ENCODE peak calls at places on chromosomes 2 and 18, in five cellular contexts. One of them, this sample, is unnamed.

GRCh38 chr2:47561906-47562305 is 158.9 kb downstream of the MSH2 start:
- DNase-seq in A549: no peak
- DNase-seq in HTR-8/SVneo: no peak
- DNase-seq in ecto neural progenitor cell: no peak
- DNase-seq in activated CD8-positive, alpha-beta memory T cell treated with anti-CD3 and anti-CD28 coated beads, Interleukin-2, amount 50 U/mL, for 48 hours: no peak
- DNase-seq in this sample: no peak

GRCh38 chr2:196750977-196751631 is 48.4 kb downstream of the GTF3C3 start:
- DNase-seq in A549: peak; percentile 79
- DNase-seq in HTR-8/SVneo: peak; percentile 45
- DNase-seq in ecto neural progenitor cell: peak; percentile 73
- DNase-seq in activated CD8-positive, alpha-beta memory T cell treated with anti-CD3 and anti-CD28 coated beads, Interleukin-2, amount 50 U/mL, for 48 hours: peak; percentile 60
- DNase-seq in this sample: peak; percentile 74

GRCh38 chr2:72573232-72573631 is 252.6 kb downstream of the EXOC6B start:
- DNase-seq in A549: peak; percentile 19
- DNase-seq in HTR-8/SVneo: no peak
- DNase-seq in ecto neural progenitor cell: no peak
- DNase-seq in activated CD8-positive, alpha-beta memory T cell treated with anti-CD3 and anti-CD28 coated beads, Interleukin-2, amount 50 U/mL, for 48 hours: no peak
- DNase-seq in this sample: no peak

GRCh38 chr2:128187032-128187654 is 96.1 kb downstream of the UGGT1 start:
- DNase-seq in A549: peak; percentile 33
- DNase-seq in HTR-8/SVneo: no peak
- DNase-seq in ecto neural progenitor cell: no peak
- DNase-seq in activated CD8-positive, alpha-beta memory T cell treated with anti-CD3 and anti-CD28 coated beads, Interleukin-2, amount 50 U/mL, for 48 hours: no peak
- DNase-seq in this sample: no peak

GRCh38 chr2:8586397-8587051 is 95.3 kb upstream of the ID2 start:
- DNase-seq in A549: no peak
- DNase-seq in HTR-8/SVneo: no peak
- DNase-seq in ecto neural progenitor cell: no peak
- DNase-seq in activated CD8-positive, alpha-beta memory T cell treated with anti-CD3 and anti-CD28 coated beads, Interleukin-2, amount 50 U/mL, for 48 hours: peak; percentile 52
- DNase-seq in this sample: no peak

GRCh38 chr2:174629514-174629913 is 31.9 kb upstream of the WIPF1 start:
- DNase-seq in A549: no peak
- DNase-seq in HTR-8/SVneo: no peak
- DNase-seq in ecto neural progenitor cell: no peak
- DNase-seq in activated CD8-positive, alpha-beta memory T cell treated with anti-CD3 and anti-CD28 coated beads, Interleukin-2, amount 50 U/mL, for 48 hours: no peak
- DNase-seq in this sample: no peak

GRCh38 chr2:203972066-203972465 is 35.5 kb downstream of the ICOS start:
- DNase-seq in A549: no peak
- DNase-seq in HTR-8/SVneo: no peak
- DNase-seq in ecto neural progenitor cell: no peak
- DNase-seq in activated CD8-positive, alpha-beta memory T cell treated with anti-CD3 and anti-CD28 coated beads, Interleukin-2, amount 50 U/mL, for 48 hours: no peak
- DNase-seq in this sample: no peak

GRCh38 chr2:158979775-158980174 is 11.3 kb downstream of the TANC1 start:
- DNase-seq in A549: no peak
- DNase-seq in HTR-8/SVneo: no peak
- DNase-seq in ecto neural progenitor cell: no peak
- DNase-seq in activated CD8-positive, alpha-beta memory T cell treated with anti-CD3 and anti-CD28 coated beads, Interleukin-2, amount 50 U/mL, for 48 hours: no peak
- DNase-seq in this sample: no peak

GRCh38 chr2:236117396-236117795 is 50.8 kb downstream of the GBX2 start:
- DNase-seq in A549: no peak
- DNase-seq in HTR-8/SVneo: no peak
- DNase-seq in ecto neural progenitor cell: no peak
- DNase-seq in activated CD8-positive, alpha-beta memory T cell treated with anti-CD3 and anti-CD28 coated beads, Interleukin-2, amount 50 U/mL, for 48 hours: no peak
- DNase-seq in this sample: no peak

GRCh38 chr2:44578401-44579135 is 216.8 kb downstream of the CAMKMT start:
- DNase-seq in A549: no peak
- DNase-seq in HTR-8/SVneo: peak; percentile 14
- DNase-seq in ecto neural progenitor cell: no peak
- DNase-seq in activated CD8-positive, alpha-beta memory T cell treated with anti-CD3 and anti-CD28 coated beads, Interleukin-2, amount 50 U/mL, for 48 hours: no peak
- DNase-seq in this sample: no peak

GRCh38 chr2:48452108-48452507 is 77.8 kb upstream of the STON1 start:
- DNase-seq in A549: no peak
- DNase-seq in HTR-8/SVneo: no peak
- DNase-seq in ecto neural progenitor cell: no peak
- DNase-seq in activated CD8-positive, alpha-beta memory T cell treated with anti-CD3 and anti-CD28 coated beads, Interleukin-2, amount 50 U/mL, for 48 hours: no peak
- DNase-seq in this sample: peak; percentile 50

GRCh38 chr2:40273623-40274236 is 178.2 kb downstream of the SLC8A1 start:
- DNase-seq in A549: no peak
- DNase-seq in HTR-8/SVneo: no peak
- DNase-seq in ecto neural progenitor cell: no peak
- DNase-seq in activated CD8-positive, alpha-beta memory T cell treated with anti-CD3 and anti-CD28 coated beads, Interleukin-2, amount 50 U/mL, for 48 hours: no peak
- DNase-seq in this sample: no peak

GRCh38 chr2:26569216-26570082 is 71.7 kb downstream of the CIB4 start:
- DNase-seq in A549: no peak
- DNase-seq in HTR-8/SVneo: no peak
- DNase-seq in ecto neural progenitor cell: peak; percentile 42
- DNase-seq in activated CD8-positive, alpha-beta memory T cell treated with anti-CD3 and anti-CD28 coated beads, Interleukin-2, amount 50 U/mL, for 48 hours: peak; percentile 20
- DNase-seq in this sample: peak; percentile 4

GRCh38 chr2:10935953-10936942 is 24.5 kb downstream of the KCNF1 start:
- DNase-seq in A549: peak; percentile 99
- DNase-seq in HTR-8/SVneo: peak; percentile 91
- DNase-seq in ecto neural progenitor cell: no peak
- DNase-seq in activated CD8-positive, alpha-beta memory T cell treated with anti-CD3 and anti-CD28 coated beads, Interleukin-2, amount 50 U/mL, for 48 hours: no peak
- DNase-seq in this sample: no peak

GRCh38 chr18:48739266-48740067 is 200.6 kb downstream of the CTIF start:
- DNase-seq in A549: no peak
- DNase-seq in HTR-8/SVneo: no peak
- DNase-seq in ecto neural progenitor cell: no peak
- DNase-seq in activated CD8-positive, alpha-beta memory T cell treated with anti-CD3 and anti-CD28 coated beads, Interleukin-2, amount 50 U/mL, for 48 hours: no peak
- DNase-seq in this sample: no peak

GRCh38 chr2:20925265-20925889 is 102.5 kb upstream of the LDAH start:
- DNase-seq in A549: no peak
- DNase-seq in HTR-8/SVneo: peak; percentile 36
- DNase-seq in ecto neural progenitor cell: peak; percentile 72
- DNase-seq in activated CD8-positive, alpha-beta memory T cell treated with anti-CD3 and anti-CD28 coated beads, Interleukin-2, amount 50 U/mL, for 48 hours: no peak
- DNase-seq in this sample: no peak

GRCh38 chr18:34929336-34929780 is 111.9 kb upstream of the MAPRE2 start:
- DNase-seq in A549: peak; percentile 82
- DNase-seq in HTR-8/SVneo: peak; percentile 18
- DNase-seq in ecto neural progenitor cell: no peak
- DNase-seq in activated CD8-positive, alpha-beta memory T cell treated with anti-CD3 and anti-CD28 coated beads, Interleukin-2, amount 50 U/mL, for 48 hours: no peak
- DNase-seq in this sample: no peak

GRCh38 chr2:170815746-170816498 is 765 bp upstream of the GAD1 start:
- DNase-seq in A549: peak; percentile 67
- DNase-seq in HTR-8/SVneo: peak; percentile 65
- DNase-seq in ecto neural progenitor cell: peak; percentile 90
- DNase-seq in activated CD8-positive, alpha-beta memory T cell treated with anti-CD3 and anti-CD28 coated beads, Interleukin-2, amount 50 U/mL, for 48 hours: peak; percentile 83
- DNase-seq in this sample: peak; percentile 89

GRCh38 chr2:71935291-71935848 is 212.3 kb downstream of the CYP26B1 start:
- DNase-seq in A549: no peak
- DNase-seq in HTR-8/SVneo: no peak
- DNase-seq in ecto neural progenitor cell: no peak
- DNase-seq in activated CD8-positive, alpha-beta memory T cell treated with anti-CD3 and anti-CD28 coated beads, Interleukin-2, amount 50 U/mL, for 48 hours: no peak
- DNase-seq in this sample: no peak

GRCh38 chr2:157662401-157662800 is 33.7 kb upstream of the ACVR1C start:
- DNase-seq in A549: no peak
- DNase-seq in HTR-8/SVneo: no peak
- DNase-seq in ecto neural progenitor cell: no peak
- DNase-seq in activated CD8-positive, alpha-beta memory T cell treated with anti-CD3 and anti-CD28 coated beads, Interleukin-2, amount 50 U/mL, for 48 hours: no peak
- DNase-seq in this sample: no peak

GRCh38 chr2:39642054-39642742 is 23.5 kb upstream of the TMEM178A start:
- DNase-seq in A549: peak; percentile 18
- DNase-seq in HTR-8/SVneo: peak; percentile 54
- DNase-seq in ecto neural progenitor cell: no peak
- DNase-seq in activated CD8-positive, alpha-beta memory T cell treated with anti-CD3 and anti-CD28 coated beads, Interleukin-2, amount 50 U/mL, for 48 hours: no peak
- DNase-seq in this sample: no peak

GRCh38 chr18:59268722-59269562 is 4.3 kb downstream of the RAX start:
- DNase-seq in A549: peak; percentile 58
- DNase-seq in HTR-8/SVneo: no peak
- DNase-seq in ecto neural progenitor cell: peak; percentile 91
- DNase-seq in activated CD8-positive, alpha-beta memory T cell treated with anti-CD3 and anti-CD28 coated beads, Interleukin-2, amount 50 U/mL, for 48 hours: peak; percentile 80
- DNase-seq in this sample: peak; percentile 81

GRCh38 chr2:235740821-235741220 is 247.0 kb downstream of the AGAP1 start:
- DNase-seq in A549: peak; percentile 22
- DNase-seq in HTR-8/SVneo: peak; percentile 37
- DNase-seq in ecto neural progenitor cell: no peak
- DNase-seq in activated CD8-positive, alpha-beta memory T cell treated with anti-CD3 and anti-CD28 coated beads, Interleukin-2, amount 50 U/mL, for 48 hours: no peak
- DNase-seq in this sample: peak; percentile 71

GRCh38 chr2:106724301-106724794 is 161.6 kb downstream of the ST6GAL2 start:
- DNase-seq in A549: no peak
- DNase-seq in HTR-8/SVneo: no peak
- DNase-seq in ecto neural progenitor cell: no peak
- DNase-seq in activated CD8-positive, alpha-beta memory T cell treated with anti-CD3 and anti-CD28 coated beads, Interleukin-2, amount 50 U/mL, for 48 hours: no peak
- DNase-seq in this sample: no peak

GRCh38 chr18:63686871-63687270 is 15.9 kb upstream of the SERPINB11 start:
- DNase-seq in A549: no peak
- DNase-seq in HTR-8/SVneo: no peak
- DNase-seq in ecto neural progenitor cell: no peak
- DNase-seq in activated CD8-positive, alpha-beta memory T cell treated with anti-CD3 and anti-CD28 coated beads, Interleukin-2, amount 50 U/mL, for 48 hours: no peak
- DNase-seq in this sample: no peak

GRCh38 chr2:170814551-170815245 is 2.0 kb upstream of the GAD1 start:
- DNase-seq in A549: no peak
- DNase-seq in HTR-8/SVneo: no peak
- DNase-seq in ecto neural progenitor cell: no peak
- DNase-seq in activated CD8-positive, alpha-beta memory T cell treated with anti-CD3 and anti-CD28 coated beads, Interleukin-2, amount 50 U/mL, for 48 hours: no peak
- DNase-seq in this sample: no peak

GRCh38 chr18:48540329-48541025 is 1.6 kb downstream of the CTIF start:
- DNase-seq in A549: peak; percentile 67
- DNase-seq in HTR-8/SVneo: no peak
- DNase-seq in ecto neural progenitor cell: peak; percentile 84
- DNase-seq in activated CD8-positive, alpha-beta memory T cell treated with anti-CD3 and anti-CD28 coated beads, Interleukin-2, amount 50 U/mL, for 48 hours: peak; percentile 69
- DNase-seq in this sample: peak; percentile 82